ENCODE peak calls at places on chromosome 17, in nine cellular contexts. H is stimulated activated CD4-positive, alpha-beta T cell treated with anti-CD3 and anti-CD28 coated beads, TNF-alpha, amount 100 ng/mL, for 48 hours; I is NCI-H1105 treated with DMSO at 0.1 percent for 48 hours; C is foreskin melanocyte; O is fibroblast of villous mesenchyme; T is glomerular endothelial cell; E is heart right ventricle; J is RKO; X is HEK293T. N is an unnamed sample.

GRCh38 chr17:39132192-39132600 is 19.2 kb downstream of the PLXDC1 start:
- DNase-seq in C (no peak), I (no peak), O (peak; percentile 73), H (no peak), T (no peak), E (peak; percentile 44), J (peak; percentile 66), X (no peak), N (no peak)

GRCh38 chr17:6857336-6857735 is 25.8 kb upstream of the TEKT1 start:
- DNase-seq in H (no peak), J (no peak), T (no peak), X (no peak), O (no peak), I (no peak), E (no peak), C (no peak), N (no peak)

GRCh38 chr17:76996741-76997694 is 128.8 kb downstream of the MGAT5B start:
- DNase-seq in H (no peak), T (no peak), C (no peak), X (no peak), J (no peak), I (no peak), O (no peak), E (no peak), N (no peak)

GRCh38 chr17:73103661-73104335 is 11.3 kb upstream of the SLC39A11 start:
- DNase-seq in E (no peak), O (no peak), X (no peak), J (no peak), I (no peak), H (no peak), C (no peak), T (no peak), N (peak; percentile 55)

GRCh38 chr17:77461277-77462057 is 320.7 kb downstream of the SEC14L1 start:
- DNase-seq in C (no peak), H (no peak), T (no peak), J (no peak), O (no peak), X (no peak), E (no peak), I (no peak), N (no peak)

GRCh38 chr17:43780135-43780534 is at the start of gene CFAP97D1:
- DNase-seq in I (no peak), J (no peak), X (no peak), E (no peak), O (no peak), C (no peak), H (no peak), T (no peak), N (no peak)

GRCh38 chr17:68593331-68593710 is 7.8 kb downstream of the FAM20A start:
- DNase-seq in T (no peak), O (no peak), E (no peak), J (no peak), X (no peak), I (no peak), H (no peak), C (no peak), N (no peak)

GRCh38 chr17:34081269-34081668 is 173.8 kb upstream of the CCL2 start:
- DNase-seq in I (no peak), C (no peak), J (peak; percentile 14), O (no peak), H (no peak), T (no peak), X (peak; percentile 12), E (no peak), N (no peak)